ENCODE peak calls at places on chromosomes 1 and 21, in four cellular contexts. One of them, this sample, is unnamed.

GRCh38 chr1:211200311-211200710 is 58.9 kb upstream of the RCOR3 start:
- DNase-seq in HepG2: no peak
- DNase-seq in K562: no peak
- DNase-seq in GM12878: no peak
- DNase-seq in this sample: no peak

GRCh38 chr1:51433269-51433971 is 85.6 kb downstream of the EPS15 start:
- DNase-seq in K562: peak; percentile 20
- DNase-seq in HepG2: no peak
- DNase-seq in GM12878: no peak
- DNase-seq in this sample: no peak

GRCh38 chr1:24897263-24898151 is 32.6 kb downstream of the RUNX3 start:
- DNase-seq in K562: no peak
- DNase-seq in GM12878: no peak
- DNase-seq in HepG2: no peak
- DNase-seq in this sample: no peak

GRCh38 chr1:20787775-20788488 is 825 bp upstream of the HP1BP3 start:
- DNase-seq in HepG2: peak; percentile 60
- DNase-seq in K562: peak; percentile 30
- DNase-seq in GM12878: no peak
- DNase-seq in this sample: peak; percentile 0

GRCh38 chr1:118366296-118366695 is 181.3 kb upstream of the SPAG17 start:
- DNase-seq in GM12878: no peak
- DNase-seq in HepG2: no peak
- DNase-seq in K562: no peak
- DNase-seq in this sample: no peak

GRCh38 chr1:74586253-74586897 is 74.0 kb upstream of the LRRC53 start:
- DNase-seq in GM12878: no peak
- DNase-seq in HepG2: no peak
- DNase-seq in K562: no peak
- DNase-seq in this sample: no peak

GRCh38 chr1:246946366-246946765 is 14.6 kb upstream of the AHCTF1 start:
- DNase-seq in K562: no peak
- DNase-seq in GM12878: no peak
- DNase-seq in HepG2: no peak
- DNase-seq in this sample: no peak

GRCh38 chr21:42039470-42039901 is 29.3 kb upstream of the ZBTB21 start:
- DNase-seq in GM12878: no peak
- DNase-seq in HepG2: no peak
- DNase-seq in K562: no peak
- DNase-seq in this sample: no peak

GRCh38 chr1:40844079-40844478 is 18.1 kb downstream of the CITED4 start:
- DNase-seq in GM12878: no peak
- DNase-seq in K562: no peak
- DNase-seq in HepG2: no peak
- DNase-seq in this sample: no peak

GRCh38 chr1:46166521-46167462 is 8.1 kb upstream of the TSPAN1 start:
- DNase-seq in K562: no peak
- DNase-seq in HepG2: no peak
- DNase-seq in GM12878: no peak
- DNase-seq in this sample: peak; percentile 70

GRCh38 chr1:9371391-9371935 is 78.8 kb downstream of the SPSB1 start:
- DNase-seq in HepG2: peak; percentile 11
- DNase-seq in K562: no peak
- DNase-seq in GM12878: no peak
- DNase-seq in this sample: no peak

GRCh38 chr21:37582613-37583012 is 216.0 kb downstream of the DYRK1A start:
- DNase-seq in HepG2: peak; percentile 57
- DNase-seq in K562: peak; percentile 77
- DNase-seq in GM12878: no peak
- DNase-seq in this sample: no peak

GRCh38 chr1:230568008-230568407 is 74.3 kb upstream of the COG2 start:
- DNase-seq in HepG2: peak; percentile 24
- DNase-seq in K562: peak; percentile 19
- DNase-seq in GM12878: no peak
- DNase-seq in this sample: no peak

GRCh38 chr1:70043806-70044205 is 161.6 kb downstream of the LRRC40 start:
- DNase-seq in K562: no peak
- DNase-seq in HepG2: no peak
- DNase-seq in GM12878: no peak
- DNase-seq in this sample: no peak

GRCh38 chr21:26843912-26844257 is 1.3 kb downstream of the ADAMTS1 start:
- DNase-seq in K562: no peak
- DNase-seq in GM12878: no peak
- DNase-seq in HepG2: no peak
- DNase-seq in this sample: no peak

GRCh38 chr1:109216662-109217061 is 2.9 kb downstream of the SARS1 start:
- DNase-seq in GM12878: no peak
- DNase-seq in K562: no peak
- DNase-seq in HepG2: no peak
- DNase-seq in this sample: no peak

GRCh38 chr1:247493106-247493505 is 35.2 kb upstream of the OR2B11 start:
- DNase-seq in HepG2: no peak
- DNase-seq in K562: no peak
- DNase-seq in GM12878: no peak
- DNase-seq in this sample: no peak

GRCh38 chr21:37916795-37917142 is 512 bp upstream of the KCNJ6 start:
- DNase-seq in K562: peak; percentile 78
- DNase-seq in GM12878: no peak
- DNase-seq in HepG2: peak; percentile 3
- DNase-seq in this sample: peak; percentile 89

GRCh38 chr1:108704501-108704900 is 8.2 kb upstream of the FNDC7 start:
- DNase-seq in HepG2: no peak
- DNase-seq in GM12878: no peak
- DNase-seq in K562: no peak
- DNase-seq in this sample: no peak

GRCh38 chr1:6923012-6923805 is 138.0 kb downstream of the CAMTA1 start:
- DNase-seq in K562: no peak
- DNase-seq in HepG2: no peak
- DNase-seq in GM12878: no peak
- DNase-seq in this sample: no peak
- TF ChIP-seq RFX5 in K562: no peak
- TF ChIP-seq RFX5 in HepG2: no peak
- TF ChIP-seq RFX5 in GM12878: no peak
- TF ChIP-seq RFX5 in this sample: no peak

DNA sequence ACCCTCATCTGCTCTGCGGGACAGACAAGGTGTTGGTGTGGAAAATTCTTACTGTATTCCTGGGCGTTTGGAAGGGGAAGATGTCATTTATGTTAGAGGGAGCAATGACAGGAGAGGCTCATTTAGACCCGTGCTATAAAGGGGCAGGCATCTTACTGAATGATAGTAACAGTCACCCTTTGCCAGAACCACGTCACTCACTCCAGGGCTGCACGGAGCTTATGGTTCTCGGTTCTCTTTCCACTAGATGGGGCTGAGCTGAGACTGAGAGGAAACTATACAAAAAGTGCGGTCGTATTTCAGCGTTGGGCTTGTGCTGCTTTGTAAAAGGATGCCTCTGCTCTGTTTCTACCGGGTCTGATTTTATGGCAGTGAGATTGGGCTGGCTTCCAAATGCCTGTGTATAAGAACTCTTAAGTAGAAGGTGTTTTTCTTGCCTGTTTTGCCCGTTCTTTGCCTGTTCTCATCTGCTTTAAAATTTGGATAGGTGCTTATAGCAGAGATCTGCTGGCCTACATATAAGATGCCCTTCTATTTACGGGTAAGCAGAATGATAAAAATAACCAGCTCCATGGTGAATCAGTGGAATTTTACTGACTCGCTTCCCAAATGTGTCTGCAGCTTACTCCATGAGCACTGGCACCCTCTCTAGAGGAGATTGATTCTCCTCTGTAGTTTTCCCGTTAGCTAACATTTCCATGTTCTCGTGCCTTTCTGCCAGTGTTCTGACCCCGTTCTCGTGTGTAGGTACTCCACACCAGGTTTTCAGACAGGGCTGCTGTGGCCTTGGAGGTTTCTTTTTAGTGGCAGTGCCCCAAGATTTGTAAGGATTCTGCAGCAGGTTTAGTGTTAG is 55.9 kb downstream of the MRPS6 start:
- DNase-seq in K562: peak; percentile 20
- DNase-seq in GM12878: no peak
- DNase-seq in HepG2: no peak
- DNase-seq in this sample: peak; percentile 5
- TF ChIP-seq SRF in K562: no peak
- TF ChIP-seq SRF in GM12878: no peak
- TF ChIP-seq SRF in HepG2: no peak
- TF ChIP-seq SRF in this sample: no peak

DNA sequence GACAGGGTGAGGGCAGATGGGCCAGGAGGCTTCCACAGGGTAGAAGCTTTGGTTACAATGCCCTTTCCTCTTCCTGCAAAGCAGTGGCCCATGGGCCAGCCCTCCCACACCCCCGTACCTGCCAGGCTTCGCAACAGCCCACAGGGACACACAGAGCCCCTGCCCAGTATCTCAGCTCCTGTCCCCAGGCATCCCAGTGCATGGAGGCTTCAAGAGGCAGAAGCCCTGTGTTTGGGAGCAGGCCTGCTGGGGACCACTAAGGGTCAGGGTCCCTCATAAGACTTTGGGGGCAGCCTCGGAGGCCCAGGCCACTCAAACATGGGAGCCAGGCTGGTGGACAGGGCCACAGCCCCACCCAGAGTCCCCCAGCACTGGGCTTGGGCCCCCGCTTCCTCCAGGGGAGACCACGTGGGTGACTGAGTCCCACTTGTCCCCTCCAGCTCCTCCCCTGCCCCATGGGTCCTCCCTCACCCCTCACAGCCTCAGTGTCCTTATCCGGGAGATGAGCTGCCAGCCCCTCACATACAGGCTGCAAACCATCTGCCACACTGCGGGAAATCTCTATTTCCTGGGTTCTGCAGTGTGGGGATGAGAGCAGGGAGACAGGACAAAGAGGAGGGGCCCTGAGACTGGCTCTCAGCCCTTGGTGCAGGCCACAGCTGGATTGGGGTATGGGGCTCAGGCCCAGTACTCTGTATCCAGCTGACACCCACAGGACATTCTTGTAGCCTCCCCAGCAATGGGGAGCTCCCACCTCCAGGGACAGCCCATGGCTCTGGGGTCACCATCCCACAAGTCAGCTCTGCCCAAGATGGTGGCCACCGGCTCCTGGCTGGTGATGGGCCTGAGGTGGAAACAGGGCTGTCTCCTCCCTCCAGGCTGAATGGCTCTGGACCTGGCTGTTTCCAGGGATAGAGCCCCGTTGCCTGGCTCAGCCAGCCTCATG is 50.7 kb downstream of the WNT9A start:
- DNase-seq in HepG2: no peak
- DNase-seq in K562: no peak
- DNase-seq in GM12878: no peak
- DNase-seq in this sample: no peak
- TF ChIP-seq RFX5 in HepG2: no peak
- TF ChIP-seq RFX5 in K562: no peak
- TF ChIP-seq RFX5 in GM12878: no peak
- TF ChIP-seq RFX5 in this sample: no peak

DNA sequence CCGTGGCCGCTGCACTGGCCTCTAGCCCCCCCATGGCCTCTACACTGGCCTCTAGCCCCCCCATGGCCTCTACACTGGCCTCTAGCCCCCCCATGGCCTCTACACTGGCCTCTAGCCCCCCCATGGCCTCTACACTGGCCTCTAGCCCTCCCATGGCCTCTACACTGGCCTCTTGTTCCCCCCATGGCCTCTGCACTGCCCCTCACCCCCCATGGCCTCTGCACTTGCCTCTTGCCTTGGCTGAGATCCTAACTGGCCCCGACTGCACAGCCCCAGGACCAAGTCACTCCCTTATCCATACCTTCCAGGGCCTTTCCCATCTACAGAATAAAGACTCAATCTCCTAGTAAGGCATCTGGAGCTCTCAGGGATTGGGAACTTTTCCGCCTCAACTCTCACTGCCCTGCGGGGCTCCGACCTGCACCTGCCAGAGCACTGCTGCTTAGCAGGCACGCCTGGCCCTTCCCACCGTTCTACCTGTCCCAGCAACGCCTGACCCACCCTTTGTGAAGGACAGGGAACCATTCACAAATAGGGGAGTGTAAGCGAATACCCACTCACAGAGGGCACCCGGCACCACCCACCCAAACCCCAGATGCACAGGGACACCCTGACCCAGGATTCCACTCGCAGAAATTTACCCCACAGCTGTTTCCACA is 38.8 kb downstream of the ACOT7 start:
- DNase-seq in HepG2: no peak
- DNase-seq in K562: no peak
- DNase-seq in GM12878: no peak
- DNase-seq in this sample: no peak
- TF ChIP-seq SRF in HepG2: no peak
- TF ChIP-seq SRF in K562: no peak
- TF ChIP-seq SRF in GM12878: no peak
- TF ChIP-seq SRF in this sample: no peak

GRCh38 chr1:198157847-198158765 is 1.3 kb downstream of the NEK7 start:
- DNase-seq in GM12878: no peak
- DNase-seq in K562: peak; percentile 36
- DNase-seq in HepG2: no peak
- DNase-seq in this sample: no peak
- TF ChIP-seq RFX5 in GM12878: no peak
- TF ChIP-seq RFX5 in K562: no peak
- TF ChIP-seq RFX5 in HepG2: no peak
- TF ChIP-seq RFX5 in this sample: no peak

GRCh38 chr1:47707887-47708535 is 270.2 kb downstream of the FOXD2 start:
- DNase-seq in K562: no peak
- DNase-seq in HepG2: no peak
- DNase-seq in GM12878: no peak
- DNase-seq in this sample: no peak

GRCh38 chr1:47708658-47709301 is 270.9 kb downstream of the FOXD2 start:
- DNase-seq in HepG2: no peak
- DNase-seq in GM12878: no peak
- DNase-seq in K562: no peak
- DNase-seq in this sample: peak; percentile 79

GRCh38 chr1:47711211-47711847 is 273.5 kb downstream of the FOXD2 start:
- DNase-seq in GM12878: no peak
- DNase-seq in HepG2: no peak
- DNase-seq in K562: no peak
- DNase-seq in this sample: no peak

GRCh38 chr1:47710075-47711071 is 272.5 kb downstream of the FOXD2 start:
- DNase-seq in K562: peak; percentile 94
- DNase-seq in GM12878: no peak
- DNase-seq in HepG2: peak; percentile 17
- DNase-seq in this sample: peak; percentile 97

DNA sequence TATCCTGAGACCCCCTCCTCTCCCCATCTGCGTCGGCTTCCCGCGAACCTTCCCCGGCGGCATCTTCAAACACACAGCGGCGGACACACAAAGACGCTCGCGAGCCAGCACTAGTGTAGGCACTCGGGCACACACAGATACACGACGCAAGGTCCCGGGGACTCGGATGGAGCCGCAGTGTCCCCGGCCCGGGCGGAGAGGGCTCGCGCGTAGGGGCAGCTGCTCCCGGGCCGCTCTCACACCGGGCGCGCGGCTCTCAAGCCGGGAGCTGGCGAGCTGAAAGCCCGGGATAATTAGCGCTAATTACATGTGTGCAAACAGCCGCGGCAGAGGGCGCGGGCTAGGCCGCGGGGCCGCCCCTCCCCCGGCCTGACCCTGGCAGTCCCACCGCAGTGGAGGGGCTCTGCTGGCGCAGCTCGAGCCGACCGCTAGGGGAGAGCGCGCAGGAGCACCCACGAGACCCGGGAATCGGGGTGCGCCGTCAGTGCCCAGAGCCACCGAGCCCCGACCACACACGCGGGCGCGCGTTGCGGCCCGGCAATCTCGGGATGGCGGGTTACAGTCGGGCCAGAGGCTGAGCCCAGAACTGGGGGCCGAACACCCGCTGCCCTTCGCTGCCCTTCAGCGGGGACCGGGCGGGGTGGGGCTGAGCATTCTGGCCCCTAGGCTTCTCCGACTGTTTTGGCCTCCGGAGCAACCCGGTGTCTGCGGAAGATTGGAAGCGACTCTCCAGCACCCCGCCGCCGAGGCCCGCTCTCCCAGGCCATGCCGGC is 271.6 kb downstream of the FOXD2 start:
- DNase-seq in GM12878: no peak
- DNase-seq in K562: peak; percentile 39
- DNase-seq in HepG2: no peak
- DNase-seq in this sample: peak; percentile 78
- TF ChIP-seq SRF in GM12878: no peak
- TF ChIP-seq SRF in K562: no peak
- TF ChIP-seq SRF in HepG2: no peak
- TF ChIP-seq SRF in this sample: no peak